ENCODE peak calls at places on chromosomes 2 and 18, in nine cellular contexts. Q is neural progenitor cell; L is glutamatergic neuron; A is Peyer's patch; O is GM13976; G is SHP77; E is naive thymus-derived CD4-positive, alpha-beta T cell; P is GM12865; R is T1000. H is an unnamed sample.

GRCh38 chr2:9343524-9343923 is 79.8 kb downstream of the ITGB1BP1 start:
- DNase-seq in Q (no peak), L (no peak), A (no peak), O (no peak), G (no peak), E (no peak), P (no peak), R (no peak), H (no peak)

GRCh38 chr2:7880561-7880960 is 801.3 kb upstream of the ID2 start:
- DNase-seq in Q (no peak), L (no peak), A (no peak), O (no peak), G (no peak), E (no peak), P (no peak), R (no peak), H (no peak)

GRCh38 chr2:108920686-108921085 is 68.3 kb downstream of the EDAR start:
- DNase-seq in Q (no peak), L (no peak), A (no peak), O (no peak), G (no peak), E (no peak), P (no peak), R (no peak), H (no peak)

GRCh38 chr2:154240921-154241379 is 369.2 kb downstream of the GALNT13 start:
- DNase-seq in Q (no peak), L (no peak), A (no peak), O (no peak), G (no peak), E (no peak), P (no peak), R (no peak), H (no peak)

GRCh38 chr2:200814276-200814815 is 2.6 kb downstream of the BZW1 start:
- DNase-seq in Q (no peak), L (no peak), A (no peak), O (no peak), G (no peak), E (no peak), P (peak), R (no peak), H (no peak)

GRCh38 chr18:6488956-6489355 is 74.2 kb upstream of the L3MBTL4 start:
- DNase-seq in Q (no peak), L (no peak), A (no peak), O (no peak), G (no peak), E (no peak), P (no peak), R (no peak), H (no peak)

GRCh38 chr18:58310517-58310916 is 266.5 kb downstream of the NEDD4L start:
- DNase-seq in Q (no peak), L (no peak), A (peak), O (peak), G (no peak), E (peak), P (no peak), R (no peak), H (no peak)

GRCh38 chr2:443754-444153 is 155.9 kb upstream of the ALKAL2 start:
- DNase-seq in Q (no peak), L (no peak), A (no peak), O (no peak), G (no peak), E (no peak), P (no peak), R (no peak), H (no peak)

GRCh38 chr18:75815767-75816166 is 388.3 kb upstream of the SMIM21 start:
- DNase-seq in Q (no peak), L (no peak), A (no peak), O (no peak), G (no peak), E (no peak), P (no peak), R (no peak), H (no peak)

GRCh38 chr2:150878347-150878746 is 383.3 kb downstream of the RBM43 start:
- DNase-seq in Q (no peak), L (no peak), A (no peak), O (no peak), G (no peak), E (no peak), P (no peak), R (peak), H (no peak)

GRCh38 chr18:35089918-35090550 is 48.8 kb downstream of the MAPRE2 start:
- DNase-seq in Q (no peak), L (no peak), A (no peak), O (no peak), G (no peak), E (no peak), P (no peak), R (no peak), H (no peak)

GRCh38 chr2:170362895-170363582 is 185.1 kb downstream of the MYO3B start:
- DNase-seq in Q (no peak), L (no peak), A (no peak), O (no peak), G (no peak), E (no peak), P (no peak), R (peak), H (no peak)

GRCh38 chr2:158914066-158914465 is 54.4 kb upstream of the TANC1 start:
- DNase-seq in Q (no peak), L (no peak), A (no peak), O (no peak), G (no peak), E (no peak), P (no peak), R (no peak), H (no peak)

GRCh38 chr2:218569661-218570500 is 1.2 kb downstream of the CNOT9 start:
- DNase-seq in Q (peak), L (no peak), A (peak), O (no peak), G (no peak), E (no peak), P (peak), R (no peak), H (peak)

GRCh38 chr18:23257686-23258565 is 122.6 kb downstream of the CABLES1 start:
- DNase-seq in Q (no peak), L (no peak), A (no peak), O (no peak), G (no peak), E (no peak), P (no peak), R (no peak), H (no peak)

GRCh38 chr2:24421668-24422067 is 61.3 kb upstream of the ITSN2 start:
- DNase-seq in Q (peak), L (peak), A (peak), O (peak), G (peak), E (peak), P (peak), R (no peak), H (no peak)

GRCh38 chr2:196163285-196163684 is 8.1 kb downstream of the STK17B start:
- DNase-seq in Q (no peak), L (no peak), A (no peak), O (no peak), G (no peak), E (no peak), P (no peak), R (no peak), H (no peak)

GRCh38 chr2:46703588-46703987 is 212.0 kb downstream of the MCFD2 start:
- DNase-seq in Q (no peak), L (no peak), A (no peak), O (peak), G (no peak), E (no peak), P (peak), R (no peak), H (no peak)

GRCh38 chr2:23669413-23670244 is 257.3 kb downstream of the ATAD2B start:
- DNase-seq in Q (no peak), L (no peak), A (peak), O (no peak), G (no peak), E (no peak), P (no peak), R (no peak), H (no peak)

GRCh38 chr2:39546937-39547336 is 109.9 kb upstream of the MAP4K3 start:
- DNase-seq in Q (no peak), L (no peak), A (no peak), O (no peak), G (no peak), E (no peak), P (no peak), R (no peak), H (no peak)

H was measured in neuronal stem cell.